ENCODE peak calls at places on chromosomes 3 and 15, in four cellular contexts. P is K562, O is HepG2, F is GM12878. K is an unnamed sample.

GRCh38 chr15:74422723-74423442 is 10.9 kb downstream of the SEMA7A start:
- DNase-seq in P (no peak), O (peak), F (no peak), K (no peak)

GRCh38 chr3:23823620-23824019 is 17.9 kb downstream of the UBE2E1 start:
- DNase-seq in P (no peak), O (no peak), F (no peak), K (no peak)

GRCh38 chr15:51367322-51367976 is 26.0 kb downstream of the GLDN start:
- DNase-seq in P (no peak), O (no peak), F (no peak), K (no peak)

GRCh38 chr3:3594986-3595385 is 204.2 kb upstream of the LRRN1 start:
- DNase-seq in P (no peak), O (no peak), F (no peak), K (no peak)

GRCh38 chr3:197427013-197427412 is 128.6 kb upstream of the DLG1 start:
- DNase-seq in P (no peak), O (no peak), F (no peak), K (no peak)

GRCh38 chr15:93088981-93089854 is at the start of gene RGMA:
- DNase-seq in P (no peak), O (no peak), F (no peak), K (peak)

GRCh38 chr3:48776854-48777253 is 59.8 kb upstream of the IP6K2 start:
- DNase-seq in P (peak), O (no peak), F (no peak), K (no peak)

GRCh38 chr3:138270245-138270644 is 59.4 kb downstream of the NME9 start:
- DNase-seq in P (no peak), O (no peak), F (no peak), K (no peak)

GRCh38 chr3:150926328-150926727 is 21.1 kb upstream of the MINDY4B start:
- DNase-seq in P (no peak), O (no peak), F (no peak), K (no peak)

GRCh38 chr15:73677146-73677607 is 7.0 kb upstream of the CD276 start:
- DNase-seq in P (peak), O (peak), F (no peak), K (peak)

GRCh38 chr3:124552224-124552623 is 178.0 kb upstream of the UMPS start:
- DNase-seq in P (no peak), O (peak), F (no peak), K (no peak)

GRCh38 chr3:181316481-181316880 is 326.9 kb upstream of the DNAJC19 start:
- DNase-seq in P (no peak), O (no peak), F (no peak), K (no peak)

GRCh38 chr3:37456270-37456708 is 281.9 kb upstream of the LRRFIP2 start:
- DNase-seq in P (no peak), O (no peak), F (no peak), K (no peak)

GRCh38 chr15:79609501-79609900 is 177.4 kb downstream of the MINAR1 start:
- DNase-seq in P (no peak), O (no peak), F (no peak), K (no peak)

GRCh38 chr3:56295161-56295560 is 173.1 kb downstream of the ERC2 start:
- DNase-seq in P (no peak), O (no peak), F (no peak), K (no peak)

GRCh38 chr15:32004249-32004648 is 26.1 kb upstream of the CHRNA7 start:
- DNase-seq in P (no peak), O (no peak), F (no peak), K (no peak)

GRCh38 chr3:19967208-19967607 is 20.3 kb downstream of the RAB5A start:
- DNase-seq in P (no peak), O (no peak), F (no peak), K (no peak)

GRCh38 chr3:130621824-130622223 is 104.8 kb downstream of the COL6A6 start:
- DNase-seq in P (no peak), O (no peak), F (no peak), K (no peak)

GRCh38 chr15:98763179-98763578 is 114.8 kb downstream of the IGF1R start:
- DNase-seq in P (no peak), O (no peak), F (no peak), K (no peak)

GRCh38 chr15:64894395-64895056 is 17.2 kb upstream of the ANKDD1A start:
- DNase-seq in P (no peak), O (no peak), F (peak), K (no peak)

GRCh38 chr3:138824114-138824506 is 10.6 kb downstream of the PIK3CB start:
- DNase-seq in P (peak), O (no peak), F (no peak), K (no peak)

GRCh38 chr15:69607101-69607500 is 154.5 kb downstream of the RPLP1 start:
- DNase-seq in P (no peak), O (no peak), F (no peak), K (no peak)

GRCh38 chr3:64214002-64214696 is 11.1 kb downstream of the PRICKLE2 start:
- DNase-seq in P (no peak), O (no peak), F (no peak), K (no peak)

GRCh38 chr15:78712797-78713515 is 71.9 kb upstream of the CHRNB4 start:
- DNase-seq in P (no peak), O (no peak), F (no peak), K (no peak)

GRCh38 chr15:25527118-25527517 is 88.3 kb upstream of the UBE3A start:
- DNase-seq in P (no peak), O (no peak), F (no peak), K (no peak)

GRCh38 chr15:40984963-40985362 is 31.7 kb downstream of the CHAC1 start:
- DNase-seq in P (no peak), O (no peak), F (no peak), K (no peak)
- TF ChIP-seq BHLHE40 in P (no peak), O (no peak), F (no peak), K (no peak)

GRCh38 chr3:127034990-127035652 is 52.2 kb downstream of the PLXNA1 start:
- DNase-seq in P (no peak), O (no peak), F (no peak), K (no peak)

GRCh38 chr3:127032296-127032990 is 49.5 kb downstream of the PLXNA1 start:
- DNase-seq in P (no peak), O (no peak), F (no peak), K (no peak)

GRCh38 chr3:127033171-127033570 is 50.3 kb downstream of the PLXNA1 start:
- DNase-seq in P (no peak), O (no peak), F (no peak), K (no peak)

GRCh38 chr3:127034195-127034989 is 51.5 kb downstream of the PLXNA1 start:
- DNase-seq in P (no peak), O (no peak), F (no peak), K (no peak)

GRCh38 chr3:127033786-127034185 is 50.9 kb downstream of the PLXNA1 start:
- DNase-seq in P (no peak), O (no peak), F (no peak), K (no peak)
- TF ChIP-seq SP1 in P (no peak), O (no peak), F (no peak), K (no peak)

GRCh38 chr3:70726966-70727365 is 414.5 kb upstream of the MDFIC2 start:
- DNase-seq in P (no peak), O (no peak), F (no peak), K (no peak)
- TF ChIP-seq FOXK2 in P (no peak), O (no peak), F (no peak), K (no peak)

DNA sequence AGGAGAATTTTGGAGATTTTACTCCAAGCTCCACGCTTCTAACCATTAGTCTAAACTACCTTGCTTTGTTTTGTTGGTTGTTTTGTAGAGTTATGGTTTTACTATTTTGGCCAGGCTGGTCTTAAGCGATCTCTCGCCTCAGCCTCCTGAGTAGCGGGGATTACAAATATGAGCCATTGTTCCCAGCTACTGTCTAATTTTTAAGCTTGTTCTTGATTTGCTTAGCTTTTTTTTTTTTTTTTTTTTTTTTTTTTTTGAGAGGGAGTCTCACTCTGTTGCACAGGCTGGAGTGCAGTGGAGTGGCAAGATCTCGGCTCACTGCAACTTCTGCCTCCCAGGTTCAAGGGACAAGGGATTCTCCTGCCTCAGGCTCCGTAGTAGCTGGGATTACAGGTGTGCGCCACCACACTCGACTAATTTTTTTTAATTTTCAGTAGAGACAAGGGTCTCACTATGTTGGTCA is 28.5 kb downstream of the EFCAB12 start:
- DNase-seq in P (peak), O (no peak), F (no peak), K (no peak)
- TF ChIP-seq BHLHE40 in P (no peak), O (no peak), F (no peak), K (no peak)

K was measured in HEK293T.